ENCODE peak calls at places on chromosomes 3 and 15, in six cellular contexts. One of them, this sample, is unnamed.

GRCh38 chr3:47611577-47611976 is 32.9 kb upstream of the CSPG5 start:
- DNase-seq in Panc1: no peak
- DNase-seq in osteocyte: no peak
- DNase-seq in lung microvascular endothelial cell: no peak
- DNase-seq in psoas muscle: no peak
- DNase-seq in HEK293T: no peak
- DNase-seq in this sample: no peak

GRCh38 chr15:70345251-70346019 is 247.7 kb upstream of the TLE3 start:
- DNase-seq in Panc1: no peak
- DNase-seq in osteocyte: peak
- DNase-seq in lung microvascular endothelial cell: no peak
- DNase-seq in psoas muscle: no peak
- DNase-seq in HEK293T: no peak
- DNase-seq in this sample: peak

GRCh38 chr15:70398694-70399093 is 301.0 kb upstream of the TLE3 start:
- DNase-seq in Panc1: no peak
- DNase-seq in osteocyte: no peak
- DNase-seq in lung microvascular endothelial cell: no peak
- DNase-seq in psoas muscle: no peak
- DNase-seq in HEK293T: no peak
- DNase-seq in this sample: no peak

GRCh38 chr3:30984855-30985793 is 90.7 kb upstream of the GADL1 start:
- DNase-seq in Panc1: no peak
- DNase-seq in osteocyte: no peak
- DNase-seq in lung microvascular endothelial cell: peak
- DNase-seq in psoas muscle: no peak
- DNase-seq in HEK293T: no peak
- DNase-seq in this sample: no peak

GRCh38 chr3:9452417-9452816 is 55.0 kb downstream of the SETD5 start:
- DNase-seq in Panc1: no peak
- DNase-seq in osteocyte: no peak
- DNase-seq in lung microvascular endothelial cell: peak
- DNase-seq in psoas muscle: no peak
- DNase-seq in HEK293T: no peak
- DNase-seq in this sample: no peak

GRCh38 chr3:194688207-194688711 is 2.6 kb downstream of the FAM43A start:
- DNase-seq in Panc1: no peak
- DNase-seq in osteocyte: no peak
- DNase-seq in lung microvascular endothelial cell: peak
- DNase-seq in psoas muscle: peak
- DNase-seq in HEK293T: no peak
- DNase-seq in this sample: no peak

GRCh38 chr15:90463381-90463780 is 66.3 kb upstream of the CRTC3 start:
- DNase-seq in Panc1: peak
- DNase-seq in osteocyte: no peak
- DNase-seq in lung microvascular endothelial cell: peak
- DNase-seq in psoas muscle: no peak
- DNase-seq in HEK293T: no peak
- DNase-seq in this sample: no peak

GRCh38 chr15:77720617-77721016 is 87.9 kb upstream of the LINGO1 start:
- DNase-seq in Panc1: no peak
- DNase-seq in osteocyte: no peak
- DNase-seq in lung microvascular endothelial cell: no peak
- DNase-seq in psoas muscle: no peak
- DNase-seq in HEK293T: no peak
- DNase-seq in this sample: no peak

GRCh38 chr3:50275160-50275995 is 3.5 kb upstream of the LSMEM2 start:
- DNase-seq in Panc1: no peak
- DNase-seq in osteocyte: no peak
- DNase-seq in lung microvascular endothelial cell: no peak
- DNase-seq in psoas muscle: no peak
- DNase-seq in HEK293T: no peak
- DNase-seq in this sample: no peak

GRCh38 chr3:196207159-196207832 is 3.9 kb downstream of the ZDHHC19 start:
- DNase-seq in Panc1: no peak
- DNase-seq in osteocyte: no peak
- DNase-seq in lung microvascular endothelial cell: no peak
- DNase-seq in psoas muscle: no peak
- DNase-seq in HEK293T: no peak
- DNase-seq in this sample: no peak

GRCh38 chr3:37713820-37714204 is 147.9 kb upstream of the CTDSPL start:
- DNase-seq in Panc1: no peak
- DNase-seq in osteocyte: no peak
- DNase-seq in lung microvascular endothelial cell: no peak
- DNase-seq in psoas muscle: no peak
- DNase-seq in HEK293T: no peak
- DNase-seq in this sample: no peak

GRCh38 chr15:63405683-63406456 is 24.2 kb upstream of the CA12 start:
- DNase-seq in Panc1: no peak
- DNase-seq in osteocyte: no peak
- DNase-seq in lung microvascular endothelial cell: no peak
- DNase-seq in psoas muscle: no peak
- DNase-seq in HEK293T: no peak
- DNase-seq in this sample: peak

GRCh38 chr3:8307545-8308110 is 194.0 kb upstream of the LMCD1 start:
- DNase-seq in Panc1: no peak
- DNase-seq in osteocyte: no peak
- DNase-seq in lung microvascular endothelial cell: no peak
- DNase-seq in psoas muscle: no peak
- DNase-seq in HEK293T: no peak
- DNase-seq in this sample: no peak

GRCh38 chr3:169764164-169764452 is 752 bp downstream of the TERC start:
- DNase-seq in Panc1: no peak
- DNase-seq in osteocyte: no peak
- DNase-seq in lung microvascular endothelial cell: no peak
- DNase-seq in psoas muscle: no peak
- DNase-seq in HEK293T: no peak
- DNase-seq in this sample: no peak

GRCh38 chr3:74434406-74434805 is 180.1 kb downstream of the CNTN3 start:
- DNase-seq in Panc1: no peak
- DNase-seq in osteocyte: no peak
- DNase-seq in lung microvascular endothelial cell: no peak
- DNase-seq in psoas muscle: no peak
- DNase-seq in HEK293T: no peak
- DNase-seq in this sample: no peak

GRCh38 chr3:168426196-168426595 is 330.5 kb upstream of the GOLIM4 start:
- DNase-seq in Panc1: no peak
- DNase-seq in osteocyte: no peak
- DNase-seq in lung microvascular endothelial cell: no peak
- DNase-seq in psoas muscle: no peak
- DNase-seq in HEK293T: no peak
- DNase-seq in this sample: no peak

GRCh38 chr3:55412580-55412979 is 74.5 kb downstream of the WNT5A start:
- DNase-seq in Panc1: no peak
- DNase-seq in osteocyte: no peak
- DNase-seq in lung microvascular endothelial cell: no peak
- DNase-seq in psoas muscle: no peak
- DNase-seq in HEK293T: no peak
- DNase-seq in this sample: no peak

GRCh38 chr3:127546970-127547733 is 43.4 kb downstream of the TPRA1 start:
- DNase-seq in Panc1: no peak
- DNase-seq in osteocyte: no peak
- DNase-seq in lung microvascular endothelial cell: no peak
- DNase-seq in psoas muscle: no peak
- DNase-seq in HEK293T: no peak
- DNase-seq in this sample: no peak

GRCh38 chr3:95899494-95899893 is 914.9 kb upstream of the EPHA6 start:
- DNase-seq in Panc1: no peak
- DNase-seq in osteocyte: no peak
- DNase-seq in lung microvascular endothelial cell: peak
- DNase-seq in psoas muscle: no peak
- DNase-seq in HEK293T: no peak
- DNase-seq in this sample: no peak

GRCh38 chr15:90895571-90896117 is 7.5 kb upstream of the MAN2A2 start:
- DNase-seq in Panc1: no peak
- DNase-seq in osteocyte: no peak
- DNase-seq in lung microvascular endothelial cell: peak
- DNase-seq in psoas muscle: no peak
- DNase-seq in HEK293T: peak
- DNase-seq in this sample: no peak

GRCh38 chr3:94336076-94336741 is 273.3 kb downstream of the NSUN3 start:
- DNase-seq in Panc1: peak
- DNase-seq in osteocyte: no peak
- DNase-seq in lung microvascular endothelial cell: no peak
- DNase-seq in psoas muscle: no peak
- DNase-seq in HEK293T: peak
- DNase-seq in this sample: no peak